ENCODE peak calls at places on chromosomes 16 and 17, in nine cellular contexts. N is adrenal gland, T is psoas muscle, W is lower lobe of right lung, Z is spleen, C is hepatocyte, S is stomach, H is PC-9, U is tibial artery. E is an unnamed sample. For H3K4me1, the result is how much of the 10 kb centered on the place peaks cover.

GRCh38 chr17:58873926-58874325 is 118.3 kb downstream of the PPM1E start:
- DNase-seq in N (no peak), W (no peak), U (no peak), Z (no peak), C (no peak), T (no peak), H (no peak), S (no peak), E (no peak)

GRCh38 chr17:43755389-43755875 is 3.2 kb downstream of the SOST start:
- DNase-seq in S (no peak), H (no peak), U (no peak), N (no peak), Z (peak), T (no peak), C (peak), W (no peak), E (no peak)

GRCh38 chr17:535165-535564 is 179.5 kb downstream of the VPS53 start:
- DNase-seq in W (no peak), N (no peak), C (no peak), U (no peak), Z (no peak), S (no peak), H (no peak), T (no peak), E (no peak)

GRCh38 chr17:81869221-81870154 is 1.6 kb downstream of the ARHGDIA start:
- DNase-seq in S (peak), C (peak), W (no peak), T (no peak), Z (peak), N (no peak), H (no peak), U (no peak), E (peak)

GRCh38 chr17:46772013-46772878 is 46.2 kb downstream of the WNT3 start:
- DNase-seq in C (peak), W (peak), T (peak), S (peak), H (peak), N (no peak), Z (no peak), U (peak), E (peak)

GRCh38 chr17:34979650-34980352 is 511 bp upstream of the LIG3 start:
- DNase-seq in T (no peak), C (no peak), Z (no peak), U (no peak), S (no peak), N (no peak), W (no peak), H (no peak), E (no peak)

GRCh38 chr16:24875466-24875865 is 29.7 kb downstream of the SLC5A11 start:
- DNase-seq in N (no peak), C (no peak), W (no peak), S (no peak), Z (no peak), U (no peak), T (no peak), H (no peak), E (no peak)

GRCh38 chr17:63533433-63534077 is 10.4 kb downstream of the KCNH6 start:
- DNase-seq in N (no peak), C (no peak), T (no peak), W (no peak), Z (peak), U (no peak), S (no peak), H (no peak), E (no peak)

GRCh38 chr16:60274431-60275017 is 1540.4 kb upstream of the GOT2 start:
- DNase-seq in S (no peak), C (no peak), H (no peak), N (no peak), U (no peak), T (no peak), W (no peak), Z (no peak), E (no peak)

GRCh38 chr17:29151567-29151966 is 28.6 kb downstream of the MYO18A start:
- DNase-seq in T (peak), U (no peak), C (no peak), H (peak), N (no peak), W (no peak), S (no peak), Z (no peak), E (peak)

GRCh38 chr17:17567631-17568030 is 23.9 kb downstream of the PEMT start:
- DNase-seq in C (peak), Z (no peak), W (no peak), T (peak), S (peak), N (peak), H (no peak), U (peak), E (no peak)

GRCh38 chr17:54948380-54948779 is 20.1 kb downstream of the COX11 start:
- DNase-seq in Z (no peak), W (no peak), S (no peak), T (no peak), U (no peak), H (peak), C (no peak), N (no peak), E (no peak)

GRCh38 chr16:27402964-27403600 is 1.1 kb downstream of the IL21R start:
- DNase-seq in T (no peak), C (no peak), N (no peak), U (no peak), Z (no peak), W (no peak), S (no peak), H (no peak), E (no peak)

GRCh38 chr17:67574658-67575293 is 143.0 kb upstream of the NOL11 start:
- DNase-seq in W (no peak), U (no peak), N (no peak), H (no peak), Z (no peak), S (no peak), C (no peak), T (no peak), E (no peak)

GRCh38 chr17:11742891-11743290 is 144.6 kb downstream of the DNAH9 start:
- DNase-seq in H (no peak), S (no peak), N (no peak), W (no peak), T (no peak), U (no peak), Z (no peak), C (peak), E (peak)

GRCh38 chr16:70508752-70509151 is 14.6 kb downstream of the COG4 start:
- DNase-seq in H (no peak), C (no peak), W (no peak), N (no peak), T (no peak), U (no peak), S (no peak), Z (no peak), E (no peak)

GRCh38 chr16:85583491-85584181 is 29.5 kb upstream of the GSE1 start:
- DNase-seq in Z (no peak), H (no peak), W (no peak), S (no peak), C (no peak), T (no peak), U (no peak), N (no peak), E (no peak)

GRCh38 chr17:44820631-44821196 is 9.4 kb downstream of the GJC1 start:
- DNase-seq in Z (no peak), S (no peak), W (no peak), H (peak), U (no peak), T (no peak), N (no peak), C (peak), E (no peak)

GRCh38 chr16:53678155-53678554 is 25.5 kb downstream of the RPGRIP1L start:
- DNase-seq in U (no peak), S (no peak), W (no peak), Z (no peak), H (no peak), C (no peak), N (no peak), T (no peak), E (no peak)

GRCh38 chr17:41748275-41748674 is 13.8 kb upstream of the HAP1 start:
- DNase-seq in S (no peak), H (no peak), C (no peak), Z (no peak), T (no peak), W (no peak), U (no peak), N (no peak), E (no peak)

GRCh38 chr17:82333279-82334171 is at the start of gene SECTM1:
- DNase-seq in S (peak), T (no peak), Z (peak), C (peak), H (no peak), N (no peak), U (peak), W (peak), E (no peak)

GRCh38 chr17:36943250-36944220 is 5.2 kb upstream of the AATF start:
- DNase-seq in U (no peak), W (no peak), H (no peak), Z (no peak), T (no peak), S (no peak), C (peak), N (no peak), E (no peak)

GRCh38 chr16:86992587-86992986 is 324.6 kb downstream of the C16orf95 start:
- DNase-seq in S (no peak), H (no peak), N (no peak), C (no peak), T (no peak), U (peak), W (no peak), Z (no peak), E (no peak)

GRCh38 chr17:42665581-42666001 is 6.5 kb downstream of the TUBG2 start:
- DNase-seq in W (no peak), T (no peak), U (no peak), H (no peak), C (no peak), S (no peak), N (no peak), Z (no peak), E (no peak)

GRCh38 chr17:57663326-57664070 is 81.6 kb downstream of the CCDC182 start:
- DNase-seq in C (no peak), N (peak), T (no peak), W (no peak), S (no peak), H (no peak), Z (peak), U (peak), E (no peak)

GRCh38 chr17:37446027-37446426 is 39.3 kb downstream of the TADA2A start:
- DNase-seq in C (no peak), U (no peak), W (no peak), Z (no peak), T (no peak), H (peak), S (no peak), N (no peak), E (no peak)

GRCh38 chr17:44968225-44969143 is at the start of gene C1QL1:
- DNase-seq in N (peak), C (peak), H (peak), W (peak), U (peak), Z (peak), S (peak), T (peak), E (peak)

GRCh38 chr17:47812146-47812920 is 9.3 kb downstream of the OSBPL7 start:
- DNase-seq in Z (no peak), W (no peak), U (peak), H (no peak), C (no peak), S (no peak), T (no peak), N (no peak), E (peak)

GRCh38 chr16:81073560-81074330 is 3.3 kb downstream of the C16orf46 start:
- DNase-seq in H (no peak), C (no peak), S (no peak), W (no peak), N (no peak), T (no peak), Z (no peak), U (no peak), E (no peak)

DNA sequence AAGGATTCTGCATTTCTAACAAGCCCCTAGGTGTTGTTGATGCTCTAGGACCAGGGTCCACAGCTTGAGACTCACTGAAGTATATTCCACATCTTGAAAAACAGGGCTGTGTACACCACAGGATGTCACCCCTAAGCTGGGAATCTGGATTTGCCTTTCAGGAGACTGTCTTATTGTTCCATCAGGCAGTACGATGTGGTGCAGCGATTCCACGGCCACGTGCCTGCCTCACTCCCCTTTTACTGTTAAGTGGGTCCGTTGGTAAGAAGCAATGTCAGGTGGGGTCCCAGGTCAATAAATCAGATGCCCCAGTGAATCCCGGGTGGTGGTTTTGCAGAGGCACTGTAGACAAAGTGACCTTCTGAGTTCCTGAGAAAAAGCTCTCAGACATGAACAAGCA is 470.7 kb downstream of the HS3ST3B1 start:
- DNase-seq in U (no peak), T (no peak), N (no peak), C (no peak), S (no peak), Z (no peak), H (no peak), W (no peak), E (no peak)
- H3K4me3 ChIP-seq in U (no peak), T (no peak), N (no peak), C (no peak), S (no peak), Z (no peak), H (no peak), W (no peak), E (no peak)

GRCh38 chr16:90016339-90016950 is 2.8 kb downstream of the DBNDD1 start:
- DNase-seq in S (no peak), W (no peak), C (no peak), Z (no peak), N (no peak), H (no peak), T (no peak), U (no peak), E (no peak)
- H3K4me1 ChIP-seq in S (under half), W (under half), C (under half), Z (under half), N (under half), H (under half), T (under half), U (under half), E (under half)

DNA sequence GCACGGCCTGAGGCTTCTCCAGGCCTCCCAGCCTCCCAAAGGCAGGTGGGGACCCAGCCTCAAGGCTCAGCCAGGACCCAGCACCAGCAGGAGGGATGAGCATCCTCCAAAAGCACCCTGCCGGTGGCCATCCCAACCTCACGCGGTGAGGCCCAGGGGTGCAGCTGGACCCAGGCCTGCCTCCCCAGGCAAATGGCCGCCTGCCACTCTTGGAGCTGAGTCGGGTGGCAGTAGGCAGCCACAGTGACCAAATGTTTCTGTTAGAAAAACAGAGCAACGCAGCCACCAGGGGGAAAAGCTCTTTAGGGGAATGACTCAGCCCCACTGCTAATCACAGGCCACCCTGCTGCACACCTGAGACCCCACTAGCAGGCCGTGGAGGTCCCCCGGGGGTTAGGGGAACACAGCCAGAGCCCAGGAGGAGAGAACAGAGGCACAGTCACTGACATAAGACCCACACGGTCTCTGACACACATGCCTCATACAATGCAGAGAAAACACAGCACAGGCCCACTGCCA is 12.5 kb downstream of the BCAR1 start:
- DNase-seq in T (no peak), Z (no peak), W (no peak), N (no peak), U (peak), S (no peak), C (no peak), H (no peak), E (no peak)
- TF ChIP-seq CTCF in T (peak), Z (no peak), W (no peak), N (peak), U (peak), S (no peak), C (peak), H (no peak), E (no peak)

DNA sequence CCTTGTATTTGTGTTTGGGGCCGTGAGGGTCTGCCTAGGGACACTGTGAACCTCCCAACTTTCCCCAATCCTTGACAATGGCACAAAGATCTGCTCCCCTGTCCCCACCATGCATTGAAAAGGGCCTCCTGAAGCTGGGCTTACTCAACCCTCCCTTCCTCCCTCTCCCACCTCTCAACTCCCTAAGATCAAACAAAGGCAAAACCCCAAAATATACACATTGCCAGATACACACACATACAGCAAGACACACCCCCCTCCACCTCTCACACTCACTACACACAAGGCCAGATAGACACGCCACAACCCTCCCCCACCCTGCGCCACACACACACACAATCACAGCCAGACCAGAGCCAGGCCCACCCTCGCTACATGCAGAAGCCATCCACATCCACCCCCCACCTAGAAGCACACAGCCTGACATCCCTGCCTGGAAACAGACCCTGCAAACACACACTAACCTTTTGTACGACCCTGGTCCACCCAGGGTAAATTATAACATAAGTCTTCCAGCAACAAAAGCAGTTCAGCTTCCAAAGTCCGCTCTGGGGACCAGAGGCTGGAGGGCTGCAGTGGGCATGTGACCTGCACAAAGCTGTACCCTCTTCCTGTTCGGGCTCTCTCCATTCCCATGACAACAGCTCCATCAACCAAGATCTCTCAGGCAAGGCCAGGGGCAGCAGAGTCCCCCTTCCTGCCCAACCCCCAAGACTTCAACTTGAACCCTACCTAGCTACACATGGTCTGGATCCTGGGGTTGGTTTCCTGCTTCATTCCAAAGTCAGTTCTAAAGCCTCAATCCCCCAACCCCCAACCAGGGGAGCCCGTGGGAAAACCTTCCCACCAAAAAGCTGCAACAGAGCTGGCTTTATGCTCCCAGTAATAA is 1.9 kb downstream of the PCGF2 start:
- DNase-seq in H (no peak), C (peak), T (peak), Z (no peak), N (no peak), U (no peak), S (no peak), W (no peak), E (no peak)
- H3K4me3 ChIP-seq in H (peak), C (peak), T (peak), Z (peak), N (no peak), U (peak), S (peak), W (peak), E (peak)

GRCh38 chr16:67957622-67958021 is 10.8 kb downstream of the SLC12A4 start:
- DNase-seq in S (no peak), H (no peak), U (no peak), C (no peak), Z (no peak), W (no peak), N (no peak), T (no peak), E (no peak)

GRCh38 chr16:67959930-67960329 is 8.5 kb downstream of the SLC12A4 start:
- DNase-seq in H (no peak), S (no peak), Z (no peak), N (no peak), T (no peak), U (no peak), W (no peak), C (no peak), E (no peak)

GRCh38 chr16:67961551-67961957 is 6.9 kb downstream of the SLC12A4 start:
- DNase-seq in H (no peak), T (no peak), S (peak), U (no peak), C (no peak), Z (no peak), W (peak), N (no peak), E (no peak)

GRCh38 chr16:67962135-67962534 is 6.3 kb downstream of the SLC12A4 start:
- DNase-seq in U (no peak), S (no peak), N (no peak), Z (no peak), C (no peak), T (no peak), W (no peak), H (no peak), E (no peak)

GRCh38 chr16:67959520-67959919 is 8.9 kb downstream of the SLC12A4 start:
- DNase-seq in N (no peak), W (no peak), T (peak), U (peak), H (no peak), C (no peak), Z (no peak), S (no peak), E (no peak)
- H3K4me1 ChIP-seq in N (under half), W (half or more), T (half or more), U (half or more), H (under half), C (under half), Z (half or more), S (half or more), E (under half)

E was measured in Caco-2.